ENCODE peak calls at places on chromosomes 13 and 19, in four cellular contexts. One of them, this sample, is unnamed.
A peak's percentile ranks its signal among the peaks of the same experiment; 100 is the strongest.

GRCh38 chr13:113298001-113298945 is 1.2 kb downstream of the LAMP1 start:
- DNase-seq in adipocyte: peak; percentile 60
- DNase-seq in heart left ventricle: no peak
- DNase-seq in colonic mucosa: no peak
- DNase-seq in this sample: no peak

GRCh38 chr19:1130801-1131717 is 27.3 kb downstream of the GPX4 start:
- DNase-seq in heart left ventricle: no peak
- DNase-seq in colonic mucosa: no peak
- DNase-seq in adipocyte: peak; percentile 43
- DNase-seq in this sample: no peak

GRCh38 chr19:33431986-33432385 is 58.5 kb downstream of the CEBPG start:
- DNase-seq in adipocyte: no peak
- DNase-seq in colonic mucosa: no peak
- DNase-seq in heart left ventricle: no peak
- DNase-seq in this sample: no peak

GRCh38 chr13:84774111-84774510 is 891.8 kb upstream of the SLITRK1 start:
- DNase-seq in colonic mucosa: no peak
- DNase-seq in adipocyte: no peak
- DNase-seq in heart left ventricle: no peak
- DNase-seq in this sample: no peak

GRCh38 chr13:97136418-97136817 is 85.7 kb upstream of the MBNL2 start:
- DNase-seq in adipocyte: no peak
- DNase-seq in heart left ventricle: no peak
- DNase-seq in colonic mucosa: no peak
- DNase-seq in this sample: no peak

GRCh38 chr19:45391346-45391745 is 13.5 kb downstream of the PPP1R13L start:
- DNase-seq in colonic mucosa: no peak
- DNase-seq in adipocyte: no peak
- DNase-seq in heart left ventricle: no peak
- DNase-seq in this sample: no peak

GRCh38 chr13:97395437-97396136 is 38.4 kb upstream of the RAP2A start:
- DNase-seq in colonic mucosa: no peak
- DNase-seq in adipocyte: peak; percentile 48
- DNase-seq in heart left ventricle: no peak
- DNase-seq in this sample: no peak

GRCh38 chr13:64531400-64531799 is 2698.7 kb downstream of the PCDH9 start:
- DNase-seq in colonic mucosa: no peak
- DNase-seq in adipocyte: no peak
- DNase-seq in heart left ventricle: no peak
- DNase-seq in this sample: no peak

GRCh38 chr19:56668676-56669075 is 2.9 kb downstream of the ZNF835 start:
- DNase-seq in adipocyte: no peak
- DNase-seq in colonic mucosa: no peak
- DNase-seq in heart left ventricle: no peak
- DNase-seq in this sample: no peak

GRCh38 chr13:65966991-65967451 is 1263.1 kb downstream of the PCDH9 start:
- DNase-seq in adipocyte: peak; percentile 62
- DNase-seq in colonic mucosa: no peak
- DNase-seq in heart left ventricle: no peak
- DNase-seq in this sample: no peak

GRCh38 chr13:46179576-46180368 is 2.2 kb downstream of the LCP1 start:
- DNase-seq in adipocyte: no peak
- DNase-seq in colonic mucosa: peak; percentile 65
- DNase-seq in heart left ventricle: peak; percentile 47
- DNase-seq in this sample: no peak

GRCh38 chr13:98222081-98222554 is 45.0 kb upstream of the RNF113B start:
- DNase-seq in colonic mucosa: peak; percentile 29
- DNase-seq in adipocyte: peak; percentile 52
- DNase-seq in heart left ventricle: no peak
- DNase-seq in this sample: no peak

GRCh38 chr19:5430237-5430636 is 25.0 kb upstream of the ZNRF4 start:
- DNase-seq in colonic mucosa: no peak
- DNase-seq in heart left ventricle: no peak
- DNase-seq in adipocyte: no peak
- DNase-seq in this sample: no peak

GRCh38 chr13:99272481-99272880 is 14.3 kb upstream of the GPR18 start:
- DNase-seq in adipocyte: no peak
- DNase-seq in heart left ventricle: no peak
- DNase-seq in colonic mucosa: no peak
- DNase-seq in this sample: no peak

GRCh38 chr19:17687857-17688784 is at the start of gene UNC13A:
- DNase-seq in adipocyte: peak; percentile 53
- DNase-seq in heart left ventricle: peak; percentile 53
- DNase-seq in colonic mucosa: peak; percentile 26
- DNase-seq in this sample: no peak

GRCh38 chr13:101140087-101140770 is 276.1 kb downstream of the NALCN start:
- DNase-seq in colonic mucosa: no peak
- DNase-seq in adipocyte: no peak
- DNase-seq in heart left ventricle: no peak
- DNase-seq in this sample: no peak

GRCh38 chr19:4441994-4442845 is 15.4 kb downstream of the UBXN6 start:
- DNase-seq in adipocyte: no peak
- DNase-seq in colonic mucosa: no peak
- DNase-seq in heart left ventricle: no peak
- DNase-seq in this sample: no peak

GRCh38 chr19:18282788-18283141 is 1.3 kb upstream of the JUND start:
- DNase-seq in heart left ventricle: no peak
- DNase-seq in adipocyte: no peak
- DNase-seq in colonic mucosa: peak; percentile 83
- DNase-seq in this sample: no peak

GRCh38 chr19:16376649-16377048 is 52.0 kb downstream of the KLF2 start:
- DNase-seq in colonic mucosa: no peak
- DNase-seq in heart left ventricle: no peak
- DNase-seq in adipocyte: no peak
- DNase-seq in this sample: no peak

GRCh38 chr19:23543351-23543750 is 143.7 kb downstream of the ZNF675 start:
- DNase-seq in colonic mucosa: no peak
- DNase-seq in heart left ventricle: no peak
- DNase-seq in adipocyte: no peak
- DNase-seq in this sample: no peak

GRCh38 chr13:33958964-33959363 is 141.0 kb downstream of the RFC3 start:
- DNase-seq in colonic mucosa: no peak
- DNase-seq in heart left ventricle: no peak
- DNase-seq in adipocyte: no peak
- DNase-seq in this sample: no peak

GRCh38 chr13:40609972-40610726 is 56.3 kb downstream of the FOXO1 start:
- DNase-seq in adipocyte: no peak
- DNase-seq in colonic mucosa: no peak
- DNase-seq in heart left ventricle: no peak
- DNase-seq in this sample: no peak

GRCh38 chr13:20489185-20489820 is 36.4 kb downstream of the CRYL1 start:
- DNase-seq in colonic mucosa: no peak
- DNase-seq in heart left ventricle: peak; percentile 29
- DNase-seq in adipocyte: peak; percentile 52
- DNase-seq in this sample: no peak

GRCh38 chr13:37127706-37128241 is 22.3 kb upstream of the CSNK1A1L start:
- DNase-seq in adipocyte: peak; percentile 73
- DNase-seq in colonic mucosa: no peak
- DNase-seq in heart left ventricle: peak; percentile 43
- DNase-seq in this sample: no peak

GRCh38 chr13:74026753-74027152 is 107.5 kb downstream of the KLF12 start:
- DNase-seq in adipocyte: no peak
- DNase-seq in colonic mucosa: peak; percentile 31
- DNase-seq in heart left ventricle: no peak
- DNase-seq in this sample: peak; percentile 32

GRCh38 chr19:10501971-10502523 is 1.1 kb downstream of the KEAP1 start:
- DNase-seq in adipocyte: peak; percentile 82
- DNase-seq in heart left ventricle: peak; percentile 76
- DNase-seq in colonic mucosa: peak; percentile 86
- DNase-seq in this sample: no peak

GRCh38 chr13:51895906-51896888 is 34.4 kb downstream of the CCDC70 start:
- DNase-seq in colonic mucosa: peak; percentile 60
- DNase-seq in heart left ventricle: peak; percentile 44
- DNase-seq in adipocyte: peak; percentile 76
- DNase-seq in this sample: peak; percentile 7

GRCh38 chr13:32938907-32939306 is 77.3 kb upstream of the KL start:
- DNase-seq in adipocyte: peak; percentile 5
- DNase-seq in colonic mucosa: no peak
- DNase-seq in heart left ventricle: no peak
- DNase-seq in this sample: peak; percentile 37

GRCh38 chr13:104954210-104954609 is 1581.3 kb downstream of the EFNB2 start:
- DNase-seq in adipocyte: peak; percentile 91
- DNase-seq in colonic mucosa: no peak
- DNase-seq in heart left ventricle: no peak
- DNase-seq in this sample: no peak

GRCh38 chr13:107210216-107211010 is 642.5 kb upstream of the ARGLU1 start:
- DNase-seq in heart left ventricle: no peak
- DNase-seq in colonic mucosa: no peak
- DNase-seq in adipocyte: peak; percentile 54
- DNase-seq in this sample: no peak

GRCh38 chr13:53758946-53759345 is 730.3 kb downstream of the OLFM4 start:
- DNase-seq in heart left ventricle: no peak
- DNase-seq in colonic mucosa: no peak
- DNase-seq in adipocyte: no peak
- DNase-seq in this sample: no peak

GRCh38 chr19:45019187-45019586 is 17.9 kb downstream of the RELB start:
- DNase-seq in heart left ventricle: no peak
- DNase-seq in adipocyte: no peak
- DNase-seq in colonic mucosa: no peak
- DNase-seq in this sample: no peak

GRCh38 chr19:15251010-15251748 is 18.9 kb upstream of the EPHX3 start:
- DNase-seq in adipocyte: peak; percentile 52
- DNase-seq in heart left ventricle: peak; percentile 83
- DNase-seq in colonic mucosa: no peak
- DNase-seq in this sample: no peak

GRCh38 chr19:15253076-15253475 is 20.8 kb upstream of the EPHX3 start:
- DNase-seq in colonic mucosa: no peak
- DNase-seq in heart left ventricle: no peak
- DNase-seq in adipocyte: no peak
- DNase-seq in this sample: no peak

GRCh38 chr19:15252398-15253018 is 20.3 kb upstream of the EPHX3 start:
- DNase-seq in heart left ventricle: no peak
- DNase-seq in adipocyte: peak; percentile 34
- DNase-seq in colonic mucosa: no peak
- DNase-seq in this sample: no peak

GRCh38 chr19:15250635-15250993 is 18.4 kb upstream of the EPHX3 start:
- DNase-seq in adipocyte: no peak
- DNase-seq in heart left ventricle: no peak
- DNase-seq in colonic mucosa: no peak
- DNase-seq in this sample: no peak

GRCh38 chr19:15251749-15252397 is 19.6 kb upstream of the EPHX3 start:
- DNase-seq in colonic mucosa: peak; percentile 56
- DNase-seq in adipocyte: peak; percentile 95
- DNase-seq in heart left ventricle: peak; percentile 86
- DNase-seq in this sample: peak; percentile 70
- H3K4me3 ChIP-seq in colonic mucosa: no peak overlapping the region
- H3K4me3 ChIP-seq in adipocyte: peak overlapping the region; percentile 57
- H3K4me3 ChIP-seq in heart left ventricle: peak overlapping the region; percentile 42
- H3K4me3 ChIP-seq in this sample: no peak overlapping the region

GRCh38 chr13:39350461-39350881 is 252.5 kb downstream of the LHFPL6 start:
- DNase-seq in heart left ventricle: peak; percentile 52
- DNase-seq in colonic mucosa: no peak
- DNase-seq in adipocyte: peak; percentile 16
- DNase-seq in this sample: no peak
- H3K4me3 ChIP-seq in heart left ventricle: peak overlapping the region; percentile 37
- H3K4me3 ChIP-seq in colonic mucosa: no peak overlapping the region
- H3K4me3 ChIP-seq in adipocyte: peak overlapping the region; percentile 17
- H3K4me3 ChIP-seq in this sample: no peak overlapping the region

DNA sequence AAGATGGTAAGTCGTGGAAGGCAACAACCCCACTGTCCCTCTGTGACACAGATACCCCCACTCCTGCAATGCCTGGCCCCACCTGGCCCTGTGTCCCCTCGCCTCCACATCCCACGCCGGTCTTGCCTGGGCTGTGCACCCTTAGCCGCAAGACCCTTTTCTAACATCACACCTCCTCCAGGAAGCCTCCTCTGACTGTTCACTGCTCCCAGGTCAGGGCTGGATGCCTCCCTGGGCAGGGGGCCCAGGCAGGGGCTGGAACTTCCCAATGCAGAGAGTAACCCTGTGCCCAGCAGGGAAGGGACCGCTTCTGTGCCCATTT is 1.3 kb downstream of the FBN3 start:
- DNase-seq in heart left ventricle: no peak
- DNase-seq in adipocyte: no peak
- DNase-seq in colonic mucosa: no peak
- DNase-seq in this sample: no peak
- H3K4me3 ChIP-seq in heart left ventricle: no peak overlapping the region
- H3K4me3 ChIP-seq in adipocyte: no peak overlapping the region
- H3K4me3 ChIP-seq in colonic mucosa: no peak overlapping the region
- H3K4me3 ChIP-seq in this sample: no peak overlapping the region

DNA sequence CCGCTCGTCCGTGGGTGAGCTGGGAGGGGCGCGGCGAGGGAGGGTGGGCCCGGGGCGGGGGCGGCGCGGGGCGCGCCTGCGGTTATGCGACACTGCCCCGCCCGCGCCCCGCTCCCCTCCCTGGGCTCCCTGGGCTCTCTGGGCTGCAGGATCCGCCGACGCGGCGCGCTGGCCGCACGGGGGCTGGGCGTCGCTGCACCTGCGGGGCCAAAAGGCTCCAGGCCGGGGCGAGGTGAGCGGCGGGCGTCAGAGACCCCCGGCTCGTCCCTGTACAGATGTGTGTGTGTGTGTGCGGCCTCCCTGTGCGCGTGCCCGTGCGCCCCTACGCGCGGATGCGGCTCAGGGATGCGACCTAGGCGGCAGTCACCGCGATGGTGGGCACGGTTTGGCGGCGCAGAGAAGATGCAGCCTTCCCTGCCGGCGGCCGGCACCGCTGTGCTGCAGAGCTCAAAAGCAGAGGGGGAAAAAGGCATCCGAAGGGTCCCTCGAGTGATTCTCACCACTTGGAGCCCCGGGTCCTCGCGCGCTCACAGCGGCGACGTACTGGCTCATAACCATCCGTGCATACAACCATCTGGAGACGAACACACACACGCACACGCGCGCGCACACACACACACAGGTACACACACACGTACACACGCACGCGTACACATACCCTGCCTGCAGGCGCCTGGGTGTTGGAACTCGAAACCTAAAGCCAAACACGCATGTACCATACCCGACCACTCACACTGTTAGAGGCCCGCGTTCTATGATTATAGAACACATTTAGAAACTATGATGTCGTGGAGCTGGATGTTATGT is 704 bp downstream of the ATP8A2 start:
- DNase-seq in colonic mucosa: no peak
- DNase-seq in adipocyte: peak; percentile 1
- DNase-seq in heart left ventricle: no peak
- DNase-seq in this sample: no peak
- H3K4me3 ChIP-seq in colonic mucosa: peak overlapping the region; percentile 15
- H3K4me3 ChIP-seq in adipocyte: no peak overlapping the region
- H3K4me3 ChIP-seq in heart left ventricle: peak overlapping the region; percentile 38
- H3K4me3 ChIP-seq in this sample: peak overlapping the region; percentile 50

This sample was measured in kidney epithelial cell.